ENCODE peak calls at places on chromosomes 1 and 21, in ten cellular contexts. S is colonic mucosa, C is A549, K is OCI-LY7, Z is lower lobe of right lung, G is thyroid gland, O is heart right ventricle, M is neuronal stem cell, U is uterus, P is heart left ventricle. H is an unnamed sample.

GRCh38 chr21:44583800-44584147 is 3.4 kb upstream of the KRTAP10-5 start:
- DNase-seq in S (no peak), C (no peak), K (no peak), Z (no peak), G (no peak), O (no peak), M (no peak), U (no peak), P (no peak), H (no peak)

GRCh38 chr1:36464605-36465393 is 615 bp upstream of the MRPS15 start:
- DNase-seq in S (no peak), C (no peak), K (no peak), Z (no peak), G (no peak), O (no peak), M (no peak), U (no peak), P (no peak), H (no peak)

GRCh38 chr21:15000076-15000475 is 64.7 kb downstream of the NRIP1 start:
- DNase-seq in S (no peak), C (no peak), K (no peak), Z (no peak), G (no peak), O (no peak), M (no peak), U (no peak), P (no peak), H (no peak)

GRCh38 chr1:2411801-2412394 is 466 bp downstream of the PEX10 start:
- DNase-seq in S (no peak), C (peak; percentile 29), K (peak; percentile 21), Z (peak; percentile 63), G (no peak), O (no peak), M (no peak), U (no peak), P (peak; percentile 60), H (no peak)

GRCh38 chr1:119159963-119160362 is 19.5 kb upstream of the WARS2 start:
- DNase-seq in S (no peak), C (no peak), K (no peak), Z (no peak), G (no peak), O (no peak), M (no peak), U (no peak), P (no peak), H (no peak)

GRCh38 chr1:10042746-10043145 is 10.0 kb downstream of the UBE4B start:
- DNase-seq in S (no peak), C (no peak), K (no peak), Z (no peak), G (no peak), O (no peak), M (no peak), U (no peak), P (no peak), H (no peak)

GRCh38 chr1:65362545-65362944 is 53.2 kb downstream of the DNAJC6 start:
- DNase-seq in S (no peak), C (no peak), K (no peak), Z (no peak), G (no peak), O (no peak), M (no peak), U (no peak), P (no peak), H (no peak)

GRCh38 chr1:53076721-53077598 is 14.9 kb downstream of the PODN start:
- DNase-seq in S (no peak), C (no peak), K (no peak), Z (peak; percentile 41), G (no peak), O (peak; percentile 9), M (no peak), U (no peak), P (peak; percentile 26), H (peak; percentile 67)

GRCh38 chr1:158180741-158181576 is at the start of gene CD1D:
- DNase-seq in S (peak; percentile 52), C (no peak), K (peak; percentile 66), Z (peak; percentile 69), G (peak; percentile 70), O (peak; percentile 42), M (peak; percentile 40), U (peak; percentile 47), P (peak; percentile 39), H (peak; percentile 42)

GRCh38 chr1:116033322-116033721 is 57.0 kb downstream of the SLC22A15 start:
- DNase-seq in S (no peak), C (no peak), K (no peak), Z (no peak), G (no peak), O (no peak), M (peak; percentile 74), U (no peak), P (no peak), H (no peak)

GRCh38 chr1:87685366-87686136 is 356.9 kb downstream of the LMO4 start:
- DNase-seq in S (no peak), C (no peak), K (no peak), Z (no peak), G (no peak), O (no peak), M (no peak), U (no peak), P (no peak), H (no peak)
- H3K4me1 ChIP-seq in S (peaks cover 11% of the 10 kb centered on the region), C (no peaks in the 10 kb centered on the region), K (no peaks in the 10 kb centered on the region), Z (peaks cover 12% of the 10 kb centered on the region), G (no peaks in the 10 kb centered on the region), O (no peaks in the 10 kb centered on the region), M (peaks cover 4% of the 10 kb centered on the region), U (no peaks in the 10 kb centered on the region), P (peaks cover 6% of the 10 kb centered on the region), H (no peaks in the 10 kb centered on the region)

GRCh38 chr1:15692121-15692682 is 8.1 kb downstream of the PLEKHM2 start:
- DNase-seq in S (no peak), C (no peak), K (no peak), Z (no peak), G (no peak), O (no peak), M (no peak), U (no peak), P (no peak), H (no peak)
- H3K9me3 ChIP-seq in S (no peaks in the 10 kb centered on the region), C (no peaks in the 10 kb centered on the region), K (no peaks in the 10 kb centered on the region), Z (no peaks in the 10 kb centered on the region), G (no peaks in the 10 kb centered on the region), O (no peaks in the 10 kb centered on the region), M (no peaks in the 10 kb centered on the region), U (no peaks in the 10 kb centered on the region), P (no peaks in the 10 kb centered on the region), H (no peaks in the 10 kb centered on the region)

GRCh38 chr1:231857609-231858008 is 231.0 kb downstream of the DISC1 start:
- DNase-seq in S (no peak), C (no peak), K (no peak), Z (no peak), G (peak; percentile 27), O (no peak), M (no peak), U (no peak), P (no peak), H (no peak)

GRCh38 chr1:231855395-231855794 is 228.8 kb downstream of the DISC1 start:
- DNase-seq in S (no peak), C (no peak), K (no peak), Z (no peak), G (no peak), O (no peak), M (no peak), U (no peak), P (no peak), H (no peak)

GRCh38 chr1:231856426-231856825 is 229.8 kb downstream of the DISC1 start:
- DNase-seq in S (no peak), C (no peak), K (no peak), Z (no peak), G (no peak), O (no peak), M (no peak), U (no peak), P (no peak), H (no peak)

GRCh38 chr1:231855966-231856365 is 229.4 kb downstream of the DISC1 start:
- DNase-seq in S (no peak), C (no peak), K (no peak), Z (no peak), G (no peak), O (no peak), M (no peak), U (no peak), P (no peak), H (no peak)

GRCh38 chr1:231856894-231857293 is 230.3 kb downstream of the DISC1 start:
- DNase-seq in S (no peak), C (no peak), K (no peak), Z (no peak), G (no peak), O (no peak), M (no peak), U (no peak), P (no peak), H (no peak)
- H3K27ac ChIP-seq in S (no peak overlapping the region), C (no peak overlapping the region), K (no peak overlapping the region), Z (no peak overlapping the region), G (no peak overlapping the region), O (no peak overlapping the region), M (no peak overlapping the region), U (no peak overlapping the region), P (no peak overlapping the region), H (no peak overlapping the region)

GRCh38 chr1:185073725-185074124 is 28.4 kb downstream of the RNF2 start:
- DNase-seq in S (no peak), C (no peak), K (no peak), Z (no peak), G (no peak), O (no peak), M (no peak), U (no peak), P (no peak), H (no peak)

GRCh38 chr1:185077374-185077773 is 32.0 kb downstream of the RNF2 start:
- DNase-seq in S (no peak), C (no peak), K (no peak), Z (no peak), G (no peak), O (no peak), M (no peak), U (no peak), P (no peak), H (no peak)

GRCh38 chr1:185074307-185074706 is 28.9 kb downstream of the RNF2 start:
- DNase-seq in S (no peak), C (no peak), K (no peak), Z (no peak), G (no peak), O (no peak), M (no peak), U (no peak), P (no peak), H (no peak)

GRCh38 chr1:185080425-185080824 is 35.1 kb downstream of the RNF2 start:
- DNase-seq in S (no peak), C (no peak), K (no peak), Z (no peak), G (no peak), O (no peak), M (no peak), U (no peak), P (no peak), H (no peak)

GRCh38 chr1:185075476-185075875 is 30.1 kb downstream of the RNF2 start:
- DNase-seq in S (no peak), C (no peak), K (no peak), Z (no peak), G (no peak), O (no peak), M (no peak), U (no peak), P (no peak), H (no peak)
- H3K4me1 ChIP-seq in S (no peaks in the 10 kb centered on the region), C (no peaks in the 10 kb centered on the region), K (no peaks in the 10 kb centered on the region), Z (peaks cover 4% of the 10 kb centered on the region), G (peaks cover 3% of the 10 kb centered on the region), O (no peaks in the 10 kb centered on the region), M (no peaks in the 10 kb centered on the region), U (no peaks in the 10 kb centered on the region), P (no peaks in the 10 kb centered on the region), H (no peaks in the 10 kb centered on the region)